ENCODE peak calls at places on chromosomes 5 and 9, in six cellular contexts. K, C, E, U, A and J are unnamed samples.

GRCh38 chr5:135127604-135128240 is 93.7 kb upstream of the PITX1 start:
- DNase-seq in A (no peak), K (no peak), E (peak; percentile 75), C (no peak), U (peak; percentile 23), J (no peak)

GRCh38 chr5:30831605-30832004 is 361.9 kb upstream of the CDH6 start:
- DNase-seq in E (no peak), C (no peak), A (no peak), K (no peak), U (no peak), J (no peak)

GRCh38 chr9:110753734-110754231 is 85.2 kb downstream of the MUSK start:
- DNase-seq in K (no peak), A (no peak), E (peak; percentile 32), C (no peak), U (peak; percentile 24), J (no peak)

GRCh38 chr5:17157916-17158529 is 59.4 kb upstream of the BASP1 start:
- DNase-seq in K (no peak), A (no peak), C (peak; percentile 69), U (no peak), E (peak; percentile 59), J (no peak)

GRCh38 chr5:91311697-91312501 is 71.2 kb downstream of the ARRDC3 start:
- DNase-seq in U (no peak), A (peak; percentile 61), K (peak; percentile 60), E (peak; percentile 100), C (peak; percentile 97), J (no peak)

GRCh38 chr5:91048073-91048472 is 335.0 kb downstream of the ARRDC3 start:
- DNase-seq in U (no peak), E (no peak), A (no peak), K (no peak), C (no peak), J (no peak)

GRCh38 chr5:115657883-115658233 is 32.0 kb upstream of the TMED7 start:
- DNase-seq in K (no peak), U (no peak), E (peak; percentile 74), C (no peak), A (no peak), J (no peak)

GRCh38 chr9:89996106-89996505 is 391.3 kb downstream of the GADD45G start:
- DNase-seq in C (no peak), A (no peak), K (no peak), U (no peak), E (no peak), J (no peak)

GRCh38 chr9:19741178-19741577 is 47.7 kb downstream of the SLC24A2 start:
- DNase-seq in A (no peak), U (no peak), E (no peak), K (no peak), C (no peak), J (no peak)

GRCh38 chr5:76425940-76426339 is 22.9 kb downstream of the IQGAP2 start:
- DNase-seq in K (no peak), C (no peak), E (no peak), U (no peak), A (no peak), J (no peak)

GRCh38 chr9:35689351-35689600 is 449 bp downstream of the TPM2 start:
- DNase-seq in A (no peak), K (no peak), E (no peak), C (no peak), U (no peak), J (no peak)

GRCh38 chr5:109994135-109994534 is 304.4 kb downstream of the MAN2A1 start:
- DNase-seq in C (no peak), K (no peak), E (no peak), A (no peak), U (no peak), J (no peak)

GRCh38 chr5:135951257-135951656 is 3.5 kb downstream of the LECT2 start:
- DNase-seq in K (no peak), U (no peak), E (no peak), C (no peak), A (no peak), J (no peak)

GRCh38 chr9:134928796-134929559 is 11.3 kb upstream of the FCN1 start:
- DNase-seq in E (no peak), K (no peak), C (no peak), U (no peak), A (no peak), J (no peak)

GRCh38 chr9:127252405-127253093 is 12.0 kb upstream of the GARNL3 start:
- DNase-seq in A (no peak), C (no peak), E (no peak), U (no peak), K (no peak), J (no peak)

GRCh38 chr9:136081113-136081825 is 13.8 kb downstream of the NACC2 start:
- DNase-seq in K (no peak), U (peak; percentile 22), A (no peak), C (no peak), E (no peak), J (no peak)

GRCh38 chr9:130371196-130371966 is 73.4 kb upstream of the ASS1 start:
- DNase-seq in E (no peak), U (no peak), K (no peak), A (no peak), C (no peak), J (no peak)

GRCh38 chr9:93225892-93226291 is 42.0 kb downstream of the WNK2 start:
- DNase-seq in E (no peak), U (no peak), A (no peak), C (no peak), K (no peak), J (no peak)

GRCh38 chr9:17332129-17332528 is 197.3 kb downstream of the CNTLN start:
- DNase-seq in A (no peak), C (no peak), U (no peak), K (no peak), E (no peak), J (no peak)

DNA sequence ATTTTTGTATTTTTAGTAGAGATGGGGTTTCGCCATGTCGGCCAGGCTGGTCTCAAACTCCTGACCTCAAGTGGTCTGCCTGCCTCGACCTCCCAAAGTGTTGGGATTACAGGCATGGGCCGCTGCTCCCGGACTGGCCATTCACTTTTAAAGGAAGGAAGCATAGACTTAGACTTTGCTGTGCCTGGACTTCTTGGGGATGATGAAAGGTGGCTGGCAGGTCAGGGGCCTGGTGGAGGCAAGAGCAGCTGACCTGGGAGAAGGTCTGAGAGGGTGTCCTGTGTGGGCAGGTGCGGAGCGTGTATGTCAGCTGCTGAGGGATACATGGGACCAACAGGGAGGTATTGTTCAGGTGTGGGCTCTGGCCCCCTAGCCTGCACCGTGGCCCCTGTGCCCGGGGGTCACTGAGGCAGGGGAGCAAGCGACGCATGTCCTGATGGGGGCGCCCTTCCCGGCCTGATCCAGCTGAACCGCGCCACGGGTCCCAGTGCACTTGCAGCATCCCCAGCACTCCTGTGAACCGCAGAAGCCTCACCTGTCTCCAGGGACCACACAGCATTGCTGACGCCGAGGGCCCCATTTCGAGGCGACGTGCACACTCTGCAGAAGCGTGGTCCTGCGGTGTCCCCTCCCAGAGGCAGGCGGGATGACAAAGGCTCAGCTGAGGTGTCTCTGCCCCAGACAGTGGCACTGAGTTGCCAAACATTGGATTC is 23.1 kb downstream of the NDUFS6 start:
- DNase-seq in C (no peak), K (no peak), U (no peak), A (no peak), E (no peak), J (no peak)
- TF ChIP-seq CTCF in C (no peak), K (no peak), U (no peak), A (no peak), E (peak; percentile 11), J (no peak)

DNA sequence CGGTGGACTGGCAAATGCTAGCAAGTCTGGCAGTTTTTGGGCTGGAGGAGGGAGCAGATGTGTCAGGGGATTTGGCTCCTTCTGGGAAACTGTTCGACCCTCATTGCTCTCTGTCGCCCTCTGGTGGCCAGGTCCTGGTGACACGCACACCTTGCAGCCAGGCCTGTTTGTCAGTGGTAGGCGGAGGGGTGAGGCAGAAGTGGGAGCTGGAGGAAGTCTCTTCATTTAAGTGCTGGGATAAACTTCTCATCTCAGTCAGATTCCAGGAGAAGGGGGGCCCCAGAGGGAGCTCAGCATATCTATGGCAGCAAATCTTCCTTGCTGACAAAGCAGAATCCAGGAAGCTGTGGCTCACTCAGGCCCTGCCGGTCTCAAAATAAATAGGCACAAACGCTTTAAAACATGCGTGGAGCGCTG is 326.5 kb downstream of the ZSWIM6 start:
- DNase-seq in U (peak; percentile 91), C (peak; percentile 74), E (peak; percentile 65), A (peak; percentile 67), K (peak; percentile 72), J (peak; percentile 85)
- TF ChIP-seq CTCF in U (peak; percentile 96), C (peak; percentile 90), E (peak; percentile 95), A (peak; percentile 80), K (peak; percentile 93), J (peak; percentile 97)

GRCh38 chr5:103441523-103441922 is 121.1 kb downstream of the NUDT12 start:
- DNase-seq in K (no peak), U (peak; percentile 11), A (no peak), E (no peak), C (no peak), J (no peak)
- TF ChIP-seq CTCF in K (no peak), U (peak; percentile 56), A (no peak), E (peak; percentile 18), C (no peak), J (peak; percentile 66)

GRCh38 chr5:127609016-127609415 is 39.9 kb upstream of the CTXN3 start:
- DNase-seq in C (no peak), E (no peak), A (no peak), K (no peak), U (no peak), J (no peak)
- TF ChIP-seq CTCF in C (no peak), E (no peak), A (no peak), K (no peak), U (no peak), J (no peak)

DNA sequence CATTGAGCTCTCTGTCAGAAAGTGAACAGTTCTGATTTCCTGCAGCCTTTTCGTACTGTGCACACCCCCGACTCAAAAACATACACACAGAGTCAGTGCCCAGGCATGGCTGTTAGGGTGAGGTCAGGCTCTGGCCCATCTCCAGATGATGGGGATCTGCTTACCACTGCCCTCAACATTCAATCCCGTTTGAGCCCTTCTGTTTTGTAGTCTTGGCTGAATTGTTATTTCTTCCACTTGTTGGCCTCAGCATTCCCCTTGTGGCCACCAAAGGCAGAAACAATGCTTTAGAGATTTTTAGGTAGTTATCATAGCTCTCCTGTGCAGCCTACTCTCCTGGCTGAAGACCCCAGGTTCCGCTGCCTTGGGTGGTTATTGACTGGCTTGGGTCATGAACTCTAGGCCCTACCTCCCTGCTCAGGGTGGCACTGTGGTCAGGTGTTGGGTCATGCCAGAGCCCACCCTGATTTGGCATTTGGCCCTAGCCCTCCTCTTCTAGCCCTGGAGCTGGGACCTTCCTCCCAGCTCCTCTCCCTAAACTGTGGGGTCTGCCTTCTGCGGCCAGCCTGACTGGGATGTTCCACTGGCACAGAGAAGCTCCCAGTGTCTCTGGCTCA is 7.8 kb upstream of the MYOZ3 start:
- DNase-seq in K (no peak), A (no peak), C (no peak), E (peak; percentile 56), U (no peak), J (no peak)
- TF ChIP-seq CTCF in K (no peak), A (no peak), C (peak; percentile 16), E (peak; percentile 51), U (peak; percentile 40), J (no peak)

GRCh38 chr5:28766565-28767158 is 1728.3 kb upstream of the CDH9 start:
- DNase-seq in C (peak; percentile 6), U (peak; percentile 61), A (no peak), K (no peak), E (peak; percentile 73), J (no peak)
- TF ChIP-seq CTCF in C (no peak), U (peak; percentile 55), A (no peak), K (no peak), E (peak; percentile 25), J (peak; percentile 84)